ENCODE peak calls at places on chromosomes 3 and 15, in six cellular contexts. X is cardiac muscle cell, O is kidney, U is thyroid gland, C is body of pancreas, R is HFFc6. N is an unnamed sample.
A peak's percentile ranks its signal among the peaks of the same experiment; 100 is the strongest.

GRCh38 chr3:115272036-115272824 is 125.1 kb upstream of the ZBTB20 start:
- DNase-seq in O (no peak), U (no peak), R (peak; percentile 19), C (no peak), X (peak; percentile 68), N (no peak)

GRCh38 chr3:196360586-196360985 is 22.4 kb upstream of the TM4SF19 start:
- DNase-seq in O (no peak), C (no peak), R (no peak), U (no peak), X (peak; percentile 17), N (no peak)

GRCh38 chr3:194802125-194802433 is 116.4 kb downstream of the FAM43A start:
- DNase-seq in R (no peak), U (no peak), X (no peak), C (no peak), O (no peak), N (no peak)

GRCh38 chr3:79392479-79392878 is 375.3 kb downstream of the ROBO1 start:
- DNase-seq in C (no peak), X (no peak), R (no peak), O (no peak), U (no peak), N (no peak)

GRCh38 chr3:177041021-177041729 is 156.1 kb downstream of the TBL1XR1 start:
- DNase-seq in R (no peak), U (peak; percentile 79), O (no peak), C (no peak), X (peak; percentile 86), N (no peak)

GRCh38 chr3:161969867-161970266 is 473.3 kb downstream of the OTOL1 start:
- DNase-seq in U (no peak), R (no peak), C (no peak), O (no peak), X (no peak), N (no peak)

GRCh38 chr15:56598991-56599390 is 134.1 kb upstream of the MNS1 start:
- DNase-seq in U (no peak), R (no peak), C (no peak), X (peak; percentile 3), O (no peak), N (no peak)

GRCh38 chr15:83396071-83396470 is 51.1 kb upstream of the SH3GL3 start:
- DNase-seq in R (no peak), X (peak; percentile 45), C (no peak), U (no peak), O (no peak), N (no peak)

GRCh38 chr3:66029014-66029413 is 9.7 kb downstream of the MAGI1 start:
- DNase-seq in X (no peak), O (no peak), R (no peak), C (no peak), U (no peak), N (no peak)

GRCh38 chr3:23422511-23422851 is 219.4 kb downstream of the UBE2E2 start:
- DNase-seq in C (no peak), O (no peak), U (no peak), R (no peak), X (no peak), N (no peak)

GRCh38 chr15:59438891-59439290 is 905 bp downstream of the FAM81A start:
- DNase-seq in C (no peak), R (no peak), O (no peak), X (no peak), U (no peak), N (no peak)

GRCh38 chr3:38454179-38454883 is 641 bp downstream of the ACVR2B start:
- DNase-seq in C (peak; percentile 53), O (peak; percentile 75), X (peak; percentile 37), U (peak; percentile 38), R (no peak), N (no peak)

GRCh38 chr3:149751551-149751950 is 738 bp downstream of the COMMD2 start:
- DNase-seq in X (no peak), C (no peak), R (no peak), O (no peak), U (no peak), N (no peak)

GRCh38 chr3:53074366-53074696 is 28.5 kb upstream of the SFMBT1 start:
- DNase-seq in R (no peak), U (no peak), X (no peak), O (no peak), C (no peak), N (no peak)

GRCh38 chr15:88835646-88836045 is 32.4 kb downstream of the ACAN start:
- DNase-seq in X (peak; percentile 6), O (no peak), U (no peak), R (peak; percentile 40), C (no peak), N (no peak)

GRCh38 chr15:51108933-51109550 is 14.3 kb upstream of the TNFAIP8L3 start:
- DNase-seq in C (no peak), X (peak; percentile 63), O (no peak), R (peak; percentile 86), U (no peak), N (no peak)

DNA sequence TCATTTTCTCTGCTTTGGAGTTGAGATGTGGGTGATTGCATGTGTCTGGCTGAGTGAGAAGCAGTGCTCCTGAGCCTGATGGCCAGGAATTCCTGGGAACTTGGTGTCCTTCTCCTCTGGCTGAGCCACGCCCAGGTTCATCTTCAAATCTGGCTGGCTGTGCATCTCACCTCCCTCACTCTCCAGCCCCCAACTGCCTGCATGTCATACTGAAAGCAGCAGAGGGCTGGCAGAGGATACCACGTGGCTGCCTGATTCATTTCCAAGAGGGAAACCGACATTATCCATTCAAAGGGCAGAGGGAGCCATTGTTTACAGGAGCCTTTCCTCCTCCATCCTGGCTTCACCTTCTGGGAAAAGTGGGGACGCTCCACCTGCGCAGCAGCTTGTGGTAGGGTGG is 57.4 kb downstream of the ABHD5 start:
- DNase-seq in C (no peak), O (no peak), U (no peak), R (peak; percentile 88), X (no peak), N (no peak)
- TF ChIP-seq CTCF in C (no peak), O (no peak), U (no peak), R (peak; percentile 48), X (no peak), N (peak; percentile 29)

GRCh38 chr3:125207507-125207906 is 5.0 kb downstream of the SLC12A8 start:
- DNase-seq in X (no peak), C (peak; percentile 35), R (no peak), U (peak; percentile 79), O (no peak), N (no peak)

GRCh38 chr3:125200731-125201139 is 11.8 kb downstream of the SLC12A8 start:
- DNase-seq in X (no peak), U (no peak), O (no peak), R (no peak), C (no peak), N (no peak)

GRCh38 chr3:125203731-125204130 is 8.8 kb downstream of the SLC12A8 start:
- DNase-seq in U (no peak), O (no peak), C (no peak), R (no peak), X (no peak), N (no peak)

GRCh38 chr3:125206934-125207333 is 5.6 kb downstream of the SLC12A8 start:
- DNase-seq in C (no peak), O (no peak), R (no peak), X (no peak), U (no peak), N (no peak)

GRCh38 chr3:125202197-125202596 is 10.4 kb downstream of the SLC12A8 start:
- DNase-seq in C (no peak), O (no peak), X (peak; percentile 31), R (no peak), U (no peak), N (no peak)
- TF ChIP-seq CTCF in C (no peak), O (peak; percentile 11), X (peak; percentile 31), R (peak; percentile 62), U (no peak), N (peak; percentile 56)

GRCh38 chr15:92611995-92612745 is 43.4 kb downstream of the FAM174B start:
- DNase-seq in O (no peak), R (no peak), C (peak; percentile 23), X (peak; percentile 25), U (no peak), N (peak; percentile 42)
- TF ChIP-seq CTCF in O (no peak), R (no peak), C (peak; percentile 18), X (no peak), U (no peak), N (peak; percentile 58)

DNA sequence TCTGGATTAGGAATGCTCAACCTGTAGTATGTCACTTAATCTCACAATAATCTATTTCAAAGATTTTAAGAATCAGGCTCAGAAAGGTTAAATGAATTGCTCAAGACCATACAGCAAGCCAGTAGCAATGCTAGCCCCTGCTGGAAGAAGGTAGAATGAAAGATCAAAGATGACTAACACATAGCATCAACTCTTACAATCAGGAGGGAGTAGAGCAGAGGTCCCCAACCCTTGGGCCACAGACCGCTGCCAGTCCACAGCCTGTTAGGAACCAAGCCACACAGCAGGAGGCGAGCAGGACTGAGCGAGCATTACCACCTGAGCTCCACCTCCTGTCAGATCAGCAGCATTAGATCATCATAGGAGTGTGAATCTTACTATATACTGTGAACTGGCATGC is 15.5 kb upstream of the GATM start:
- DNase-seq in C (peak; percentile 53), U (no peak), X (no peak), R (peak; percentile 32), O (no peak), N (no peak)
- TF ChIP-seq CTCF in C (peak; percentile 44), U (no peak), X (peak; percentile 21), R (peak; percentile 59), O (no peak), N (peak; percentile 31)

N was measured in chondrocyte.